ENCODE peak calls at places on chromosomes 3 and 15, in seven cellular contexts. J is thoracic aorta, C is HL-60, X is fibroblast of mammary gland, G is foreskin keratinocyte, U is fibroblast of pulmonary artery, V is mucosa of descending colon. P is an unnamed sample.

GRCh38 chr3:172323894-172324590 is 124.2 kb downstream of the GHSR start:
- DNase-seq in X (peak), U (peak), C (no peak), G (peak), J (peak), V (no peak), P (no peak)

GRCh38 chr3:98058244-98058960 is 23.3 kb upstream of the GABRR3 start:
- DNase-seq in V (no peak), C (peak), J (no peak), G (no peak), U (no peak), X (no peak), P (no peak)

GRCh38 chr3:186105543-186105942 is 3.3 kb downstream of the ETV5 start:
- DNase-seq in J (no peak), X (no peak), C (no peak), G (no peak), V (no peak), U (no peak), P (no peak)

GRCh38 chr3:188780188-188781147 is 391.3 kb upstream of the TPRG1 start:
- DNase-seq in V (no peak), G (no peak), C (peak), U (peak), X (peak), J (no peak), P (peak)

GRCh38 chr3:66326340-66326739 is 105.5 kb downstream of the SLC25A26 start:
- DNase-seq in G (no peak), U (no peak), X (no peak), C (no peak), V (no peak), J (no peak), P (no peak)

GRCh38 chr15:78193731-78194567 is 40.4 kb downstream of the ACSBG1 start:
- DNase-seq in G (no peak), X (no peak), V (no peak), U (no peak), J (no peak), C (no peak), P (peak)

GRCh38 chr3:127791221-127791913 is 30.9 kb downstream of the MGLL start:
- DNase-seq in J (no peak), U (peak), X (peak), V (no peak), G (peak), C (peak), P (no peak)

GRCh38 chr15:85788796-85789495 is 5.8 kb downstream of the KLHL25 start:
- DNase-seq in J (no peak), C (no peak), U (no peak), X (no peak), V (peak), G (no peak), P (no peak)

GRCh38 chr3:169891886-169892285 is 19.5 kb upstream of the SAMD7 start:
- DNase-seq in X (no peak), U (no peak), V (no peak), C (no peak), J (no peak), G (no peak), P (no peak)

GRCh38 chr3:188914556-188914955 is 257.2 kb upstream of the TPRG1 start:
- DNase-seq in J (no peak), X (peak), U (peak), V (no peak), G (no peak), C (no peak), P (no peak)

GRCh38 chr15:73560501-73561117 is 72.6 kb downstream of the NPTN start:
- DNase-seq in J (no peak), C (peak), G (no peak), V (no peak), U (peak), X (peak), P (no peak)

GRCh38 chr3:65742914-65743313 is 295.8 kb downstream of the MAGI1 start:
- DNase-seq in V (no peak), J (no peak), G (no peak), U (no peak), X (no peak), C (no peak), P (no peak)

GRCh38 chr15:88018865-88019626 is 237.5 kb downstream of the NTRK3 start:
- DNase-seq in X (peak), U (peak), V (no peak), C (no peak), G (no peak), J (no peak), P (no peak)

GRCh38 chr15:44087578-44088190 is 107.4 kb downstream of the FRMD5 start:
- DNase-seq in V (no peak), U (peak), X (peak), G (peak), J (no peak), C (no peak), P (no peak)

GRCh38 chr15:99361541-99362185 is 110.4 kb downstream of the LRRC28 start:
- DNase-seq in X (peak), V (no peak), U (peak), J (no peak), C (no peak), G (no peak), P (no peak)

GRCh38 chr15:38275951-38276350 is 23.3 kb downstream of the SPRED1 start:
- DNase-seq in V (no peak), J (no peak), U (peak), C (no peak), G (no peak), X (peak), P (no peak)

GRCh38 chr15:77074350-77074749 is 3.4 kb upstream of the TSPAN3 start:
- DNase-seq in U (no peak), X (no peak), V (no peak), C (no peak), G (no peak), J (no peak), P (no peak)

GRCh38 chr3:168847293-168847883 is 751.7 kb upstream of the GOLIM4 start:
- DNase-seq in C (no peak), J (no peak), X (peak), V (no peak), G (no peak), U (peak), P (no peak)

GRCh38 chr15:29046946-29047345 is 161.2 kb downstream of the APBA2 start:
- DNase-seq in C (no peak), U (no peak), X (no peak), G (no peak), J (no peak), V (no peak), P (no peak)

GRCh38 chr3:67009716-67010115 is 11.6 kb downstream of the KBTBD8 start:
- DNase-seq in U (no peak), C (no peak), J (no peak), G (no peak), X (no peak), V (no peak), P (no peak)

GRCh38 chr3:23659274-23659673 is 146.5 kb upstream of the UBE2E1 start:
- DNase-seq in G (no peak), V (no peak), C (peak), U (no peak), J (no peak), X (no peak), P (no peak)

GRCh38 chr3:128481438-128481942 is 11.5 kb downstream of the GATA2 start:
- DNase-seq in G (no peak), V (no peak), X (no peak), U (no peak), J (no peak), C (no peak), P (no peak)

GRCh38 chr3:73637042-73637441 is 12.3 kb upstream of the PDZRN3 start:
- DNase-seq in J (no peak), C (no peak), V (no peak), X (peak), G (no peak), U (no peak), P (no peak)

GRCh38 chr3:98994128-98994762 is 92.8 kb upstream of the DCBLD2 start:
- DNase-seq in V (no peak), U (peak), J (no peak), C (no peak), G (no peak), X (peak), P (no peak)

GRCh38 chr3:111911446-111911845 is 52.4 kb downstream of the PHLDB2 start:
- DNase-seq in J (no peak), X (no peak), V (no peak), C (no peak), G (no peak), U (no peak), P (no peak)

GRCh38 chr3:52181543-52181942 is 16.4 kb upstream of the ALAS1 start:
- DNase-seq in G (no peak), J (no peak), C (no peak), U (peak), X (peak), V (no peak), P (no peak)

GRCh38 chr3:18124501-18124900 is 300.6 kb downstream of the SATB1 start:
- DNase-seq in C (no peak), J (no peak), X (peak), G (peak), V (no peak), U (peak), P (no peak)

GRCh38 chr15:80608688-80609087 is 86.4 kb upstream of the ABHD17C start:
- DNase-seq in C (no peak), J (no peak), G (no peak), U (no peak), X (no peak), V (no peak), P (no peak)

GRCh38 chr15:70092462-70092850 is 5.3 kb downstream of the TLE3 start:
- DNase-seq in X (no peak), C (no peak), V (no peak), U (peak), J (no peak), G (peak), P (no peak)

GRCh38 chr3:41352526-41352925 is 153.2 kb downstream of the CTNNB1 start:
- DNase-seq in X (no peak), G (no peak), V (no peak), C (no peak), J (no peak), U (no peak), P (no peak)

GRCh38 chr3:44712455-44713075 is at the start of gene ZNF502:
- DNase-seq in U (peak), J (peak), V (peak), X (peak), C (peak), G (peak), P (peak)
- TF ChIP-seq CTCF in U (peak), J (peak), V (no peak), X (peak), C (no peak), G (peak), P (peak)

GRCh38 chr3:64627471-64628321 is 60.1 kb downstream of the ADAMTS9 start:
- DNase-seq in V (no peak), J (no peak), X (peak), G (no peak), U (no peak), C (no peak), P (no peak)
- TF ChIP-seq CTCF in V (no peak), J (no peak), X (no peak), G (no peak), U (no peak), C (no peak), P (no peak)

DNA sequence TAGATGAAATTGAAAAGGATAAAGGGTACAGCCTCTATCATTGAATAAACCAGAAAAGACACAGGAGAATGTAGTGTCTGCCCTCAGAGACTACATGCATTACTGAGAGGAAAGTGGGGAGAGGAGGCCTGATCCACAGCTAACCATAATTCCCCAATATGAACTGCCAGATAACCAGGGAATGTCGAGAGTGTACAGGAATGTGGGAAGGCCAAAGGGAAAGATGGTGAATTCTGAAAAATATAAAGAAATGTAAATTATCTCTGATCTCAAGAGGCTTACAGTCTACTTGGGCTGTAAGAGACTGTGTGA is 22.3 kb downstream of the MYO1E start:
- DNase-seq in U (no peak), X (no peak), C (no peak), G (no peak), V (no peak), J (no peak), P (no peak)
- TF ChIP-seq CTCF in U (no peak), X (no peak), C (no peak), G (no peak), V (no peak), J (no peak), P (no peak)

DNA sequence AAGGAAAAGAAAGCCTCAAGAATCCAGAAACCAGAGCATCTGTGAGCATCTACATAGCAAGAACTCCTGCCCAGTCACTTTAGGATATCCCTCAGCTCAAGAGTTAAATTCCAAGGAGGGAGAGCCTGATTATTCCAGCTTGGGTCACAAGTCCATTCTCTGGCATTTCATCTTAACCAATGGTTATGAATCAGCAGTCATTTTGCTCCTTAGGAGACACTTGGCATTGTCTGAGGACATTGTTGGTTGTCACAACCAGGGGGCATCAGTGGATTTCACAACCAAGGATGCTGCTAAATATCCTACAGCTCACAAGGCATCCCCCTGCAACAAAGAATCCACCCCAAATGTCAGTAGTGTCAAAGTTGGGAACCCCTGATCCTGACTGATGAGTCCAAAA is 51.0 kb upstream of the LMCD1 start:
- DNase-seq in X (peak), J (no peak), V (no peak), G (no peak), C (no peak), U (peak), P (no peak)
- TF ChIP-seq CTCF in X (no peak), J (no peak), V (no peak), G (peak), C (no peak), U (no peak), P (no peak)

DNA sequence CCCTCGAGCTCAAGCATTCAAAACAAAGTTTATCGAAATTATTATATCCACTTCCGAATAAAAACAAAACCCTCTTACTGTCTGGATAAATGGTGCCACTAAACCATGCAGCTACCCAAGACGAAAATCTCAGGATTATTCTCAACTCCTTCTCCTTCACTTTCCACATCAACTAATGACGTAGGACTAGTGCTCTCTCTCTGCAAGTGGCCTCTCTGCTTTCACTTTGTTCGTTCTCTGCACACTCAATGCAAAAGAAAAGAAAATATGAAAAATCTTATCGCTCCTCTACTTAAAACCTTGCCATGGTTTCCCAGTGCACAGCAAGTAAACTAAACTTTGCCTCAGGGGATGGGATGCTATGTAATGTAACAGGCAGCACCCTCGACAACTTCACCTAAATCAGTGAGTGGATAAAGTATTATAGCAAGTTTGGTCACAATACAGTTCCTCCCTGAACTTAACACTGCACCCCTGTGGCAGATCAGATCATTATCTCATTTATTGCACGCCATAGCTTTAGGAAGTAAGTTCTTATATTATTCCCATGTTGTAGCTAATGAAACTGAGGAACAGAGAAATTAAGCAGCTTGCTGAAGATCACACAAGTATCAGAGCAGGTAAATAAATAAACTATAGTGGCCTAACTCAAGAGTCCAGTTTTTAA is 262.7 kb upstream of the GADL1 start:
- DNase-seq in V (no peak), U (no peak), J (no peak), X (no peak), G (no peak), C (no peak), P (no peak)
- TF ChIP-seq CTCF in V (no peak), U (no peak), J (no peak), X (no peak), G (peak), C (no peak), P (no peak)

DNA sequence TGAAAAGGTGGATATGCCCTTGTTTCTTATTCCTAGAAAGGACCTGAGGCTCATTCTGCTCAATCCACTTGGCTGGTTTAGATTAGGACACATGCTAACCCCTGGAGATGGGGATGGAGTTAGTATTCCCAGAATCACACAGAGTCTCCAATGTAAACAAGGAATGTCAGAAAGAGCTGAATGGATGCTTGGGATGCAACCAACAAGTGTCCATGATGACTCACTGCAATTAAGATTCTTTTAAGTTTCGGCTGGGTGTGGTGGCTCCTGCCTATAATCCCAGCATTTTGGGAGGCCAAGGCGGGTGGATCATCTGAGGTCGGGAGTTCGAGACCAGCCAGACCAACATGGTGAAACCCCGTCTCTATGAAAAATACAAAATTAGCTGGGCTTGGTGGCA is 315.5 kb upstream of the AZI2 start:
- DNase-seq in G (no peak), C (no peak), J (no peak), X (no peak), V (no peak), U (no peak), P (no peak)
- TF ChIP-seq CTCF in G (no peak), C (no peak), J (no peak), X (no peak), V (no peak), U (no peak), P (no peak)

GRCh38 chr15:74828835-74829234 is 2.4 kb downstream of the CPLX3 start:
- DNase-seq in X (no peak), C (no peak), V (no peak), U (no peak), J (no peak), G (no peak), P (no peak)

GRCh38 chr15:74825895-74826294 is 532 bp upstream of the CPLX3 start:
- DNase-seq in U (no peak), V (no peak), G (no peak), X (no peak), J (no peak), C (no peak), P (no peak)

GRCh38 chr15:74826911-74827310 is 484 bp downstream of the CPLX3 start:
- DNase-seq in V (no peak), C (no peak), G (no peak), U (no peak), J (no peak), X (no peak), P (no peak)

GRCh38 chr15:74826372-74826819 is at the start of gene CPLX3:
- DNase-seq in X (no peak), V (no peak), G (no peak), C (no peak), U (no peak), J (no peak), P (no peak)

DNA sequence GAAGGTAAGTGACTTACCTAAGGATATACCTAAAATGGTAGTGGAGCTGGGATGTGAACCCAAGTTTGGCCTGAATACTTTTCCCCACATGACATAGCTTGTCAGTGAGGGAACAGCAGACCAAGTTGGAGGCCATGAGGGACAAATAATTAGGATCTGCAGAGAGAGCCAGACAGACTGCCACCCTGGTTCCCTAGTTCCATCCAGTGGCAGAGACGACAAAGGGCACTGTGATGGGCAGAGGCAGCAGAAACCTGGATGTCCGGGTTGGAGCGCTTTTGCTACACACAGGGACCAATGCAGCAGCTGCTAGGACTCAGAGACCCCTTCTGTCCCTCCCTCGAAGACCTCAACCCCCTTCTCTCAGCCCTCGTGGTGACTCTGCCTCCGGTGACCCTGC is 1.2 kb downstream of the CPLX3 start:
- DNase-seq in X (no peak), J (no peak), G (no peak), U (no peak), C (no peak), V (no peak), P (no peak)
- TF ChIP-seq CTCF in X (no peak), J (no peak), G (no peak), U (no peak), C (no peak), V (no peak), P (no peak)

DNA sequence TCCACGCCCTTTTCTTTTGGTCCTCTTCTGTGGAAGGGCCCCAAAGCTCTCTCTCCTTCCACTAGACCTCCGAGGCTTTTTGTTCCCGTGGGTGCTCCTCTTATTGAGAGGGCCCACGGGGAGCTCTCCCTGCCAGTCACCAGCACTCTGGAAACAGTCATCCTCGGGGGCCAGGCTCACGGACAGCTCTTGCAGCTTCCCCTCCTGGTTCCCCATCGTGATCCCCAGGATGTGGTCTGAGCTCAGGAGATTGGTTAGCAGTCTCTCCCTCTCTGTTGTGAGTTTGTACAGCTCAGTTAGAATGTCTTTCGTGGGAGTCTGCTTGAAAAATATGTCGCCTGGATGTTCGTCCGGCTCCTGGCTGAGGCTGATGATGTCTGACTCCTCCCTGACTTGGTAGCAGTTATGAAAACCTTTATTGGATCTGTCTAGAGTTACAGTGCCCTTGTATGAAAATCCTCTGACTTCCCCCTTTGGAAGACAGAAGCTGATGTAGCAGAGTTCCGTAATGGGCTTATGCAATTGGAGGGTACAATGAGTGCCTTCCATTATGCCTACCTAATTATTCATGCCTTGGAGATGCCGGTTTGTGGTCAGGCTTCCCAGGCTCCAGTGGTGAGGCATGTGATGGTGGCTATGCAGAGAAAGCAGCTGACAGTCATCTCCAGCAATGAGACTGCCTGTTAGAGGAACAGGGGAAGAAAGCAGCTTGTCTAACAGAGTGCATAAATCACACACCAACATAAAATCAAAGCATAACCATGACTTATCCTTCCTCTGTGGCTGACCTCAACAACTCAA is 39.9 kb downstream of the FMN1 start:
- DNase-seq in U (peak), C (peak), V (no peak), G (peak), X (peak), J (no peak), P (peak)
- TF ChIP-seq CTCF in U (no peak), C (no peak), V (no peak), G (no peak), X (no peak), J (no peak), P (no peak)

GRCh38 chr15:90691369-90691768 is 25.8 kb upstream of the BLM start:
- DNase-seq in U (no peak), C (no peak), V (no peak), X (no peak), G (no peak), J (no peak), P (no peak)
- TF ChIP-seq CTCF in U (peak), C (no peak), V (no peak), X (peak), G (peak), J (no peak), P (no peak)